ENCODE peak calls at places on chromosomes 5 and 9, in ten cellular contexts. F is HEK293T; S is stimulated activated CD4-positive, alpha-beta T cell treated with anti-CD3 and anti-CD28 coated beads, Interleukin-15, amount 100 ng/mL, for 24 hours; N is GM04504; D is T47D; A is NCI-H82; P is HuH-7; E is KG1; J is immature natural killer cell; M is HCT116. H is an unnamed sample.

GRCh38 chr5:66620711-66621110 is 24.5 kb downstream of the MAST4 start:
- DNase-seq in F (no peak), S (no peak), N (no peak), D (no peak), A (no peak), P (no peak), E (no peak), J (no peak), M (no peak), H (no peak)

GRCh38 chr5:80961376-80962281 is 1.5 kb downstream of the RASGRF2 start:
- DNase-seq in F (peak; percentile 19), S (peak; percentile 75), N (no peak), D (no peak), A (peak; percentile 36), P (no peak), E (no peak), J (peak; percentile 38), M (no peak), H (peak; percentile 6)

GRCh38 chr5:38208782-38209378 is 49.5 kb upstream of the EGFLAM start:
- DNase-seq in F (peak; percentile 59), S (peak; percentile 13), N (peak; percentile 8), D (peak; percentile 43), A (peak; percentile 82), P (peak; percentile 55), E (no peak), J (no peak), M (peak; percentile 47), H (no peak)

GRCh38 chr5:60161340-60161934 is 267.9 kb upstream of the PDE4D start:
- DNase-seq in F (peak; percentile 17), S (no peak), N (peak; percentile 12), D (no peak), A (peak; percentile 48), P (peak; percentile 17), E (no peak), J (no peak), M (peak; percentile 8), H (no peak)

GRCh38 chr5:172283020-172283861 is at the start of gene UBTD2:
- DNase-seq in F (peak; percentile 89), S (peak; percentile 84), N (no peak), D (peak; percentile 64), A (peak; percentile 81), P (peak; percentile 83), E (peak; percentile 88), J (peak; percentile 79), M (no peak), H (peak; percentile 68)

GRCh38 chr5:170634236-170634990 is 130.6 kb downstream of the KCNIP1 start:
- DNase-seq in F (no peak), S (no peak), N (no peak), D (no peak), A (no peak), P (no peak), E (no peak), J (no peak), M (no peak), H (no peak)

GRCh38 chr9:112408285-112408684 is 28.4 kb downstream of the HSDL2 start:
- DNase-seq in F (no peak), S (no peak), N (no peak), D (no peak), A (no peak), P (no peak), E (no peak), J (no peak), M (no peak), H (no peak)

GRCh38 chr5:103224118-103224893 is 34.3 kb upstream of the MACIR start:
- DNase-seq in F (peak; percentile 64), S (peak; percentile 44), N (peak; percentile 34), D (peak; percentile 11), A (peak; percentile 48), P (peak; percentile 29), E (no peak), J (peak; percentile 51), M (peak; percentile 57), H (no peak)

GRCh38 chr5:111512026-111512405 is 319 bp downstream of the STARD4 start:
- DNase-seq in F (peak; percentile 35), S (no peak), N (peak; percentile 11), D (peak; percentile 8), A (peak; percentile 56), P (no peak), E (no peak), J (no peak), M (no peak), H (no peak)

GRCh38 chr5:66306844-66307315 is 162.8 kb downstream of the SREK1 start:
- DNase-seq in F (no peak), S (no peak), N (no peak), D (no peak), A (peak; percentile 33), P (no peak), E (no peak), J (no peak), M (no peak), H (no peak)

GRCh38 chr5:126509339-126509738 is 85.7 kb downstream of the ALDH7A1 start:
- DNase-seq in F (no peak), S (no peak), N (no peak), D (no peak), A (no peak), P (no peak), E (no peak), J (no peak), M (no peak), H (no peak)

GRCh38 chr5:118681655-118682054 is 306.7 kb downstream of the DTWD2 start:
- DNase-seq in F (no peak), S (no peak), N (no peak), D (no peak), A (no peak), P (no peak), E (no peak), J (no peak), M (no peak), H (no peak)

GRCh38 chr5:32017638-32018429 is 156.3 kb downstream of the GOLPH3 start:
- DNase-seq in F (no peak), S (no peak), N (no peak), D (no peak), A (no peak), P (no peak), E (no peak), J (no peak), M (no peak), H (no peak)

GRCh38 chr5:80149161-80149609 is 106.7 kb downstream of the SERINC5 start:
- DNase-seq in F (no peak), S (no peak), N (no peak), D (no peak), A (no peak), P (no peak), E (no peak), J (no peak), M (no peak), H (no peak)

GRCh38 chr9:134455951-134456739 is 129.9 kb downstream of the RXRA start:
- DNase-seq in F (no peak), S (peak; percentile 77), N (peak; percentile 99), D (peak; percentile 87), A (no peak), P (no peak), E (peak; percentile 60), J (peak; percentile 82), M (peak; percentile 35), H (peak; percentile 68)

GRCh38 chr9:75979362-75979761 is 88.9 kb downstream of the PCSK5 start:
- DNase-seq in F (peak; percentile 34), S (no peak), N (no peak), D (no peak), A (peak; percentile 63), P (peak; percentile 59), E (no peak), J (no peak), M (no peak), H (no peak)

GRCh38 chr5:21680196-21680595 is 1172.9 kb downstream of the CDH12 start:
- DNase-seq in F (no peak), S (no peak), N (peak; percentile 13), D (no peak), A (peak; percentile 56), P (no peak), E (no peak), J (no peak), M (no peak), H (no peak)

GRCh38 chr5:15887072-15887471 is 292.5 kb downstream of the MARCHF11 start:
- DNase-seq in F (no peak), S (no peak), N (no peak), D (no peak), A (no peak), P (no peak), E (no peak), J (no peak), M (no peak), H (no peak)

GRCh38 chr5:157915638-157916037 is 56.7 kb upstream of the CLINT1 start:
- DNase-seq in F (no peak), S (no peak), N (no peak), D (no peak), A (no peak), P (no peak), E (no peak), J (no peak), M (no peak), H (no peak)

GRCh38 chr9:137619240-137620090 is 660 bp downstream of the EHMT1 start:
- DNase-seq in F (peak; percentile 50), S (peak; percentile 54), N (no peak), D (no peak), A (peak; percentile 27), P (peak; percentile 65), E (no peak), J (peak; percentile 36), M (no peak), H (peak; percentile 19)

GRCh38 chr5:72531496-72532190 is 24.4 kb upstream of the ZNF366 start:
- DNase-seq in F (no peak), S (no peak), N (peak; percentile 47), D (no peak), A (no peak), P (no peak), E (no peak), J (no peak), M (no peak), H (no peak)

GRCh38 chr5:173643964-173644363 is 27.5 kb upstream of the BOD1 start:
- DNase-seq in F (no peak), S (peak; percentile 9), N (no peak), D (no peak), A (peak; percentile 66), P (no peak), E (no peak), J (no peak), M (no peak), H (no peak)

GRCh38 chr9:96655198-96655851 is at the start of gene PRXL2C:
- DNase-seq in F (peak; percentile 68), S (peak; percentile 90), N (peak; percentile 36), D (peak; percentile 31), A (peak; percentile 61), P (peak; percentile 66), E (no peak), J (peak; percentile 81), M (no peak), H (peak; percentile 75)

GRCh38 chr5:111070272-111071134 is 1.0 kb upstream of the TSLP start:
- DNase-seq in F (no peak), S (peak; percentile 67), N (no peak), D (no peak), A (no peak), P (no peak), E (no peak), J (no peak), M (no peak), H (no peak)